ENCODE peak calls at places on chromosomes 5 and 9, in seven cellular contexts. P is amniotic stem cell, B is progenitor cell of endocrine pancreas, A is cardiac muscle cell, N is left ventricle myocardium superior, M is germinal center, F is AG20443. X is an unnamed sample.
A peak's percentile ranks its signal among the peaks of the same experiment; 100 is the strongest.

GRCh38 chr5:35884125-35884788 is 27.6 kb downstream of the IL7R start:
- DNase-seq in P (peak; percentile 32), B (no peak), A (no peak), N (no peak), M (no peak), F (peak; percentile 74), X (no peak)

GRCh38 chr5:60299944-60300343 is 400.0 kb downstream of the DEPDC1B start:
- DNase-seq in P (no peak), B (no peak), A (no peak), N (no peak), M (no peak), F (no peak), X (no peak)

GRCh38 chr9:86599565-86599964 is 245.4 kb upstream of the TUT7 start:
- DNase-seq in P (no peak), B (no peak), A (no peak), N (no peak), M (no peak), F (no peak), X (no peak)

GRCh38 chr5:129905467-129906176 is 1.4 kb downstream of the CHSY3 start:
- DNase-seq in P (no peak), B (peak; percentile 12), A (peak; percentile 34), N (peak; percentile 33), M (no peak), F (peak; percentile 11), X (peak; percentile 11)

GRCh38 chr5:32708949-32709348 is 2.2 kb upstream of the NPR3 start:
- DNase-seq in P (no peak), B (no peak), A (peak; percentile 28), N (no peak), M (no peak), F (no peak), X (no peak)

GRCh38 chr5:71910741-71911140 is 191.7 kb downstream of the CARTPT start:
- DNase-seq in P (no peak), B (no peak), A (no peak), N (no peak), M (no peak), F (no peak), X (no peak)

GRCh38 chr9:13576101-13576500 is 296.6 kb upstream of the MPDZ start:
- DNase-seq in P (no peak), B (no peak), A (no peak), N (no peak), M (no peak), F (no peak), X (no peak)

GRCh38 chr9:127107344-127108181 is 14.9 kb downstream of the ANGPTL2 start:
- DNase-seq in P (no peak), B (no peak), A (no peak), N (no peak), M (no peak), F (no peak), X (no peak)

GRCh38 chr9:98074119-98074990 is 17.8 kb downstream of the NANS start:
- DNase-seq in P (peak; percentile 35), B (peak; percentile 65), A (peak; percentile 64), N (peak; percentile 52), M (peak; percentile 64), F (peak; percentile 82), X (peak; percentile 76)

GRCh38 chr5:4361626-4362281 is 766.1 kb downstream of the IRX1 start:
- DNase-seq in P (no peak), B (no peak), A (no peak), N (no peak), M (no peak), F (no peak), X (no peak)

GRCh38 chr5:140253985-140254384 is 48.9 kb downstream of the PFDN1 start:
- DNase-seq in P (no peak), B (no peak), A (no peak), N (no peak), M (no peak), F (peak; percentile 44), X (no peak)

GRCh38 chr9:88716636-88717035 is 181.7 kb downstream of the NXNL2 start:
- DNase-seq in P (no peak), B (no peak), A (no peak), N (no peak), M (no peak), F (no peak), X (no peak)

GRCh38 chr5:160008877-160009590 is at the start of gene TTC1:
- DNase-seq in P (peak; percentile 98), B (peak; percentile 75), A (peak; percentile 99), N (peak; percentile 89), M (peak; percentile 91), F (peak; percentile 96), X (peak; percentile 93)

GRCh38 chr5:139915834-139916233 is 120.2 kb downstream of the PSD2 start:
- DNase-seq in P (no peak), B (no peak), A (no peak), N (no peak), M (no peak), F (no peak), X (no peak)

GRCh38 chr9:27426717-27427645 is 97.1 kb upstream of the IFNK start:
- DNase-seq in P (no peak), B (no peak), A (peak; percentile 50), N (no peak), M (no peak), F (peak; percentile 33), X (no peak)

GRCh38 chr9:12759767-12760166 is 15.1 kb upstream of the LURAP1L start:
- DNase-seq in P (no peak), B (no peak), A (no peak), N (no peak), M (no peak), F (peak; percentile 29), X (no peak)

GRCh38 chr9:14415947-14416346 is 102.0 kb upstream of the NFIB start:
- DNase-seq in P (no peak), B (no peak), A (no peak), N (no peak), M (no peak), F (peak; percentile 36), X (no peak)

GRCh38 chr5:33227247-33227646 is 213.5 kb upstream of the TARS1 start:
- DNase-seq in P (no peak), B (no peak), A (no peak), N (no peak), M (no peak), F (no peak), X (no peak)

GRCh38 chr9:130239741-130240241 is 25.8 kb upstream of the HMCN2 start:
- DNase-seq in P (no peak), B (no peak), A (no peak), N (no peak), M (peak; percentile 28), F (no peak), X (no peak)

GRCh38 chr5:176734756-176735342 is 75.5 kb upstream of the UNC5A start:
- DNase-seq in P (no peak), B (no peak), A (no peak), N (no peak), M (no peak), F (no peak), X (no peak)

GRCh38 chr5:79685621-79686020 is 4.0 kb upstream of the CMYA5 start:
- DNase-seq in P (no peak), B (no peak), A (no peak), N (no peak), M (no peak), F (no peak), X (no peak)

GRCh38 chr9:126420148-126420547 is 93.5 kb downstream of the MVB12B start:
- DNase-seq in P (no peak), B (no peak), A (no peak), N (no peak), M (no peak), F (no peak), X (no peak)

GRCh38 chr9:129278391-129279237 is 100.6 kb upstream of the IER5L start:
- DNase-seq in P (no peak), B (no peak), A (no peak), N (no peak), M (no peak), F (peak; percentile 29), X (no peak)

GRCh38 chr5:150853560-150853959 is 7.2 kb downstream of the IRGM start:
- DNase-seq in P (no peak), B (no peak), A (no peak), N (no peak), M (no peak), F (no peak), X (no peak)

X was measured in HEK293T.